ENCODE peak calls at places on chromosomes 11 and 22, in five cellular contexts. H, U, V, T and N are unnamed samples.

GRCh38 chr22:17143101-17143500 is 16.0 kb downstream of the HDHD5 start:
- DNase-seq in V (no peak), U (no peak), H (no peak), T (no peak), N (no peak)

GRCh38 chr22:47782461-47783075 is 1020.1 kb downstream of the TBC1D22A start:
- DNase-seq in U (no peak), V (no peak), H (no peak), T (no peak), N (no peak)

GRCh38 chr22:37211853-37212173 is 464 bp downstream of the SSTR3 start:
- DNase-seq in U (no peak), H (no peak), V (no peak), T (no peak), N (no peak)

GRCh38 chr22:45254789-45255261 is 14.1 kb upstream of the KIAA0930 start:
- DNase-seq in H (no peak), V (no peak), U (no peak), T (no peak), N (no peak)

GRCh38 chr11:118224512-118225180 is at the start of gene JAML:
- DNase-seq in V (no peak), U (no peak), H (no peak), T (no peak), N (no peak)

GRCh38 chr11:80371931-80372330 is 931.1 kb upstream of the TENM4 start:
- DNase-seq in T (no peak), H (no peak), U (no peak), V (no peak), N (no peak)

GRCh38 chr11:86670179-86670578 is 2.2 kb downstream of the ME3 start:
- DNase-seq in V (no peak), T (no peak), H (no peak), U (no peak), N (no peak)

GRCh38 chr11:86919557-86920210 is 35.5 kb downstream of the FZD4 start:
- DNase-seq in U (no peak), V (no peak), T (peak; percentile 28), H (peak; percentile 75), N (no peak)

GRCh38 chr22:40603088-40603605 is 33.4 kb downstream of the MRTFA start:
- DNase-seq in T (no peak), H (no peak), U (peak; percentile 21), V (no peak), N (no peak)

GRCh38 chr11:117686711-117687110 is 110.3 kb downstream of the DSCAML1 start:
- DNase-seq in V (no peak), H (no peak), T (no peak), U (no peak), N (no peak)

GRCh38 chr11:126160345-126161145 is 50.9 kb downstream of the RPUSD4 start:
- DNase-seq in H (peak; percentile 29), T (no peak), V (no peak), U (no peak), N (no peak)

GRCh38 chr11:33557201-33557600 is 143.4 kb downstream of the C11orf91 start:
- DNase-seq in T (no peak), H (no peak), U (peak; percentile 53), V (no peak), N (no peak)

GRCh38 chr11:61756452-61757212 is 4.2 kb downstream of the MYRF start:
- DNase-seq in U (no peak), H (no peak), T (no peak), V (no peak), N (no peak)

GRCh38 chr11:17972987-17973386 is 39.9 kb downstream of the SERGEF start:
- DNase-seq in V (no peak), T (peak; percentile 59), H (peak; percentile 80), U (peak; percentile 38), N (no peak)

GRCh38 chr11:76700177-76701100 is 29.9 kb upstream of the LRRC32 start:
- DNase-seq in V (no peak), T (no peak), H (no peak), U (peak; percentile 85), N (no peak)

GRCh38 chr11:69867076-69868002 is 48.1 kb upstream of the FGF3 start:
- DNase-seq in U (peak; percentile 18), T (no peak), H (no peak), V (no peak), N (no peak)

GRCh38 chr11:34158661-34159060 is 53.2 kb downstream of the NAT10 start:
- DNase-seq in H (no peak), V (no peak), T (no peak), U (no peak), N (no peak)

GRCh38 chr11:129595043-129595962 is 219.7 kb downstream of the BARX2 start:
- DNase-seq in T (no peak), H (no peak), V (no peak), U (no peak), N (no peak)

GRCh38 chr22:35641494-35642120 is 6.6 kb upstream of the APOL6 start:
- DNase-seq in T (no peak), H (peak; percentile 50), U (no peak), V (no peak), N (no peak)

GRCh38 chr22:38462960-38463784 is 4.7 kb upstream of the KDELR3 start:
- DNase-seq in T (peak; percentile 78), H (peak; percentile 80), V (no peak), U (no peak), N (peak; percentile 68)

GRCh38 chr11:119481021-119481666 is 58.2 kb upstream of the THY1 start:
- DNase-seq in U (peak; percentile 38), H (peak; percentile 80), V (peak; percentile 63), T (peak; percentile 75), N (peak; percentile 88)

GRCh38 chr22:29260031-29260560 is 7.7 kb downstream of the RHBDD3 start:
- DNase-seq in V (no peak), U (no peak), T (no peak), H (no peak), N (no peak)

GRCh38 chr11:3222941-3223905 is 4.6 kb upstream of the MRGPRG start:
- DNase-seq in H (no peak), T (no peak), U (no peak), V (no peak), N (no peak)

GRCh38 chr11:45332486-45332934 is 46.4 kb upstream of the SYT13 start:
- DNase-seq in V (no peak), U (no peak), H (peak; percentile 62), T (peak; percentile 45), N (no peak)

GRCh38 chr22:26075233-26075632 is 94.0 kb upstream of the SEZ6L start:
- DNase-seq in T (no peak), U (no peak), V (no peak), H (no peak), N (no peak)

GRCh38 chr22:44823806-44824205 is 71.4 kb downstream of the ARHGAP8 start:
- DNase-seq in V (no peak), U (no peak), T (no peak), H (no peak), N (no peak)

GRCh38 chr11:117610045-117610444 is 187.0 kb downstream of the DSCAML1 start:
- DNase-seq in V (no peak), U (peak; percentile 75), T (no peak), H (no peak), N (no peak)

GRCh38 chr11:132111781-132112380 is 741.5 kb downstream of the NTM start:
- DNase-seq in U (peak; percentile 49), T (no peak), V (no peak), H (no peak), N (no peak)

DNA sequence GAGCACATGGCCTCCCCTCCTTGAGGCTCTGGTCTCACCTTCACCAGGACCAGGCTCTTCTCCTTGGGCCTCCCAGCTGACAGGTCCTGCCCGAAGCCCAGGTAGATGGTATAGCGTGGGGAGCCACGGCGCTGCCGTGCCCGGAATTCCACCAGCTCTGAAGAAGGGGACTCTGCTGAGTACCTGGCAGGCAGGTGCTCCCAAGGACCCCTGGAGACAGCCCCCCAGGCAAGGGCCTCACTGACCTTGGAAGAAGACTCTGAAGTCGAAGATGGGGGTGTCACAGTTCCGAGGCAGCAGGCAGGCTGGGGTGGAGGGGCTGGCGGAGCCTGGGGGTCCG is 2.8 kb downstream of the IRF7 start:
- DNase-seq in T (no peak), U (no peak), H (no peak), V (no peak), N (peak; percentile 63)
- H3K36me3 ChIP-seq in T (peaks cover 47% of the 10 kb centered on the region), U (peaks cover 4% of the 10 kb centered on the region), H (no peaks in the 10 kb centered on the region), V (peaks cover 53% of the 10 kb centered on the region), N (peaks cover 54% of the 10 kb centered on the region)

GRCh38 chr11:68010058-68011041 is at the start of gene ALDH3B1:
- DNase-seq in T (peak; percentile 82), H (peak; percentile 57), U (peak; percentile 25), V (peak; percentile 58), N (peak; percentile 99)
- TF ChIP-seq CTCF in T (no peak), H (no peak), U (no peak), V (no peak), N (no peak)

DNA sequence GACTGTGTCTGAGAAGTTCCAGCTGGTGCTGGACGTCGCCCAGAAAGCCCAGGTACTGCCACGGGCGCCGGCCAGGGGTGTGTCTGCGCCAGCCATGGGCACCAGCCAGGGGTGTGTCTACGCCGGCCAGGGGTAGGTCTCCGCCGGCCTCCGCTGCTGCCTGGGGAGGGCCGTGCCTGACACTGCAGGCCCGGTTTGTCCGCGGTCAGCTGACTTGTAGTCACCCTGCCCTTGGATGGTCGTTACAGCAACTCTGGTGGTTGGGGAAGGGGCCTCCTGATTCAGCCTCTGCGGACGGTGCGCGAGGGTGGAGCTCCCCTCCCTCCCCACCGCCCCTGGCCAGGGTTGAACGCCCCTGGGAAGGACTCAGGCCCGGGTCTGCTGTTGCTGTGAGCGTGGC is 47.9 kb downstream of the GRAMD4 start:
- DNase-seq in V (no peak), U (no peak), T (no peak), H (no peak), N (no peak)
- H3K36me3 ChIP-seq in V (peaks cover 16% of the 10 kb centered on the region), U (no peaks in the 10 kb centered on the region), T (peaks cover 44% of the 10 kb centered on the region), H (no peaks in the 10 kb centered on the region), N (peaks cover 68% of the 10 kb centered on the region)

DNA sequence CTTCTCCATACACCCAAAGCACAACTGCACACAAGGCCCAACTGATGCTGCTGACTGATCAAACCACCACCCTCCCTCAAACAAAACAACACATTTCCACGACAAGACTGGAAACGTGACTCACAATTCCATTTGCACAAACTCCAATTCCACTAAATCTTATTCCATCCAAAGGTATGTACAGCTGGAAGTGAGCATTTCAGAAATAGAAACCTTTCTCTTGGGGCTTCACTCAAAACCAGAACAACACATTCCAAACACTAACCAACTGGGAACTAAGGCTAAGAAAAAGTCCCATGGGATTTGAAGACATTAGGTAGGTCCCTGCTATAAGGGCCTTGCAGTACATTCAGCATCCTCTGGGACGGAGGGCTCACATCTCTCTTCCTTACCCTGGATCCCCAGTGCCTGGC is 19.6 kb downstream of the MORC2 start:
- DNase-seq in U (no peak), V (no peak), H (no peak), T (no peak), N (no peak)
- TF ChIP-seq CTCF in U (no peak), V (peak; percentile 54), H (no peak), T (no peak), N (no peak)

GRCh38 chr22:23877566-23877965 is 16.6 kb upstream of the MIF start:
- DNase-seq in V (no peak), T (no peak), H (no peak), U (no peak), N (no peak)
- H3K36me3 ChIP-seq in V (peaks cover 5% of the 10 kb centered on the region), T (peaks cover 19% of the 10 kb centered on the region), H (no peaks in the 10 kb centered on the region), U (no peaks in the 10 kb centered on the region), N (no peaks in the 10 kb centered on the region)